ENCODE peak calls at places on chromosomes 4 and X, in five cellular contexts. M, F, O, N and U are unnamed samples. For H3K9me3, the result is how much of the 10 kb centered on the place peaks cover.

GRCh38 chrX:99719140-99719539 is 690.9 kb downstream of the PCDH19 start:
- DNase-seq in O (no peak), M (no peak), F (no peak), N (no peak), U (no peak)

GRCh38 chr4:142331132-142331531 is 515.0 kb downstream of the INPP4B start:
- DNase-seq in F (no peak), N (no peak), O (no peak), M (no peak), U (no peak)

GRCh38 chr4:10075158-10075863 is 41.3 kb downstream of the WDR1 start:
- DNase-seq in F (no peak), M (no peak), N (no peak), O (no peak), U (no peak)

GRCh38 chr4:24704152-24704551 is 91.2 kb upstream of the SOD3 start:
- DNase-seq in N (no peak), F (no peak), O (no peak), M (no peak), U (no peak)

GRCh38 chr4:38857354-38858096 is 908 bp upstream of the TLR6 start:
- DNase-seq in N (no peak), O (peak), M (peak), F (peak), U (no peak)

GRCh38 chrX:79270401-79270800 is 96.7 kb downstream of the ITM2A start:
- DNase-seq in F (no peak), O (no peak), M (no peak), N (no peak), U (no peak)

GRCh38 chrX:133970021-133970550 is 15.3 kb downstream of the GPC3 start:
- DNase-seq in F (no peak), O (no peak), N (no peak), M (no peak), U (no peak)

GRCh38 chrX:105894721-105895120 is 72.4 kb downstream of the NRK start:
- DNase-seq in F (peak), M (peak), O (no peak), N (no peak), U (no peak)

GRCh38 chrX:11787564-11787963 is 29.5 kb downstream of the MSL3 start:
- DNase-seq in M (peak), N (peak), F (peak), O (peak), U (no peak)

GRCh38 chrX:39725928-39726619 is 371.7 kb downstream of the BCOR start:
- DNase-seq in N (peak), F (peak), O (no peak), M (peak), U (peak)

GRCh38 chrX:129544780-129545179 is 4.7 kb downstream of the OCRL start:
- DNase-seq in M (no peak), N (no peak), F (no peak), O (no peak), U (no peak)
- H3K4me3 ChIP-seq in M (no peak), N (no peak), F (no peak), O (no peak), U (no peak)

DNA sequence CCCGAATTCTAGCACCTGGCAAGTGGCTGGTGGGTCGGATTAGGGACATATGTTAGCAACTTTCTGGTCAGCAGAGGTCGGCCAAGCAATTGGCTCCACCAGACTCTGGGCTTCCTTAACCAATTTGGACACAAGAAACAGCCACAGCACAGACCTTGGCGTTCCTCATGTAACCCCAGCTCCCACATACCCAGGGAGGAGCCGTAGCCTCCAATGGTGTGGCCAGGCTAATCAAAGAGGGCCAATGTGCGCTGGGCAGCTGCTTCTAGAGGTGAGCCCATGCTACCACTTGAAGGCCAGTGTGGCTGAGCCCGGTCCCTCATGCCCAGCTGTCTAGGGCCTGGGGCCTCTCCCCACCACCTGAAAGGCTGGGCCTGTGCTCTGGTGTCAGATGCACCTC is 82.5 kb upstream of the MSX1 start:
- DNase-seq in O (no peak), M (no peak), N (no peak), F (no peak), U (no peak)
- H3K9me3 ChIP-seq in O (under half), M (under half), N (under half), F (under half), U (under half)

GRCh38 chr4:140427919-140428471 is 547 bp upstream of the CLGN start:
- DNase-seq in M (peak), F (no peak), O (peak), N (no peak), U (no peak)

GRCh38 chr4:140426610-140427103 is 791 bp downstream of the CLGN start:
- DNase-seq in F (no peak), M (no peak), N (peak), O (no peak), U (no peak)

GRCh38 chr4:140423106-140423505 is 4.3 kb downstream of the CLGN start:
- DNase-seq in N (no peak), O (no peak), M (peak), F (peak), U (no peak)

DNA sequence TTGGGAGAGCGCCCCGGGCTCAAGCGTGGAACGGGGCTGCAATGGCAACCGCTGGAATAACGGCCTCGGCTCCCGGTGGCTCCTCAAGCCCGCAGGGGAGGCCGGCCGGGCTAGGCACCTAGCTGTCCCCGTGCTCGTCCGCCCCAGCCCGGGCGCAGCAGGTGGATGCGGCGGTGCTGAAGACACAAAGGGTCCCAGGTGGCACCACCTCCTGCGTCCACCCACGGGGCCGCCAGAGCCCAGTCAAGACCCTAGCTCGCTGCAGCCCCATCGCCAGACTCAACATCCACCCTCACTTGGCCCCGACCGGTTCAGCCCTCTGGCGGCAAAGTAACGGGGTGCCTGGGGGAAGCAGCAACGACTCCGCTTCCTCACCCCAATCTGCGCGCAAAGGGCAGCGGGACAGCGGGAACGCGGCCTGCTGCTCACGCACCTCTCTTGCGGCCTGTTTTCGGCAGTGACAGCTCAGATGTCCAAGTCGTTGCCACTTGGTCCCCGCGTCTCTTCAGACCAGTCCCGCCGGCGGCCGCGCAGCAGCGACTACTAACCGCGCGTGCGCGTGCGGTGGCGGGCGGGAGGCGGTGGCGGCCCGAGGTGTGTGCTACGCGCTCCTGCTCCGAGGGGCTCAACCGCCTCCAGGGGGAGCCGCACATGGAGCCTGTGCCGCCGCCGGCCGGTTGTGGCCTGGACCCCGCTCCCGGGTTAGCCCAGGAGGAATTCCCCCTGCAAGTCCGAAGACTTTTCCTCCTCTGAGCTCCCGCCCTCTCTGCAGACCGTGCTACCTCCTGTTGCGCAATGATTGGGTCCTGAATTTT is at the start of gene CLGN:
- DNase-seq in M (peak), O (peak), F (peak), N (peak), U (peak)
- TF ChIP-seq CTCF in M (peak), O (peak), F (peak), N (peak), U (no peak)

DNA sequence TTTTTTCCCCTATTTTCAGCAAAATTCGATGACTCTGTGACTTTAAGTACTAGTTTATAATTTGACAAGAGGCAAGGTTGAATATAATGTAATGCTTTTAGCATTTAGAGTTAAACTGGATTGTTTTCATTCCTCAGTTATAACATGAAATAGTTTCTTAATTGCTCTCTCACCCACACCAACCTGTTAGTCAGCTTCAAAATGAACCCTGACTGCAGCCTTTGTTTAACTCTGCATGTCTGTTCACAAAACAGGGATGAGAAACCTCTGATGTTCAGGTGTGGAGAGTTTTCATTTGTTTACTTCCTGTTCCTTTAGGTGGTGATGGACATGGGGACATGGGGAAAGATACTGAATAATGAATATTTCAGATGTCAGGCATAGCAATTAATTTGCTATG is 49.9 kb upstream of the MND1 start:
- DNase-seq in F (peak), M (peak), N (no peak), O (no peak), U (no peak)
- H3K4me3 ChIP-seq in F (no peak), M (no peak), N (no peak), O (no peak), U (no peak)

GRCh38 chr4:184374006-184374405 is 100.3 kb downstream of the IRF2 start:
- DNase-seq in N (no peak), M (no peak), F (no peak), O (no peak), U (no peak)
- H3K9me3 ChIP-seq in N (under half), M (under half), F (under half), O (under half), U (under half)

GRCh38 chr4:141133146-141134006 is at the start of gene RNF150:
- DNase-seq in F (peak), O (no peak), M (peak), N (peak), U (peak)
- TF ChIP-seq CTCF in F (peak), O (no peak), M (peak), N (peak), U (peak)